ENCODE peak calls at places on chromosomes 5 and 9, in eight cellular contexts. Z is stimulated activated CD4-positive, alpha-beta T cell treated with anti-CD3 and anti-CD28 coated beads, Interleukin-15, amount 100 ng/mL, for 24 hours; N is stimulated activated CD8-positive, alpha-beta memory T cell treated with anti-CD3 and anti-CD28 coated beads, Interleukin-7, amount 100 ng/mL, for 24 hours; X is EL; W is HFF-Myc; H is adipocyte; G is islet precursor cell; Y is NCI-H1105 treated with DMSO at 0.1 percent for 48 hours. R is an unnamed sample.

GRCh38 chr9:131468031-131468430 is 34.7 kb upstream of the POMT1 start:
- DNase-seq in Z (no peak), N (no peak), X (no peak), W (no peak), H (no peak), G (no peak), Y (no peak), R (no peak)

GRCh38 chr5:110590187-110590586 is 136.3 kb downstream of the TMEM232 start:
- DNase-seq in Z (no peak), N (no peak), X (peak), W (peak), H (peak), G (no peak), Y (no peak), R (peak)

GRCh38 chr5:168179185-168179584 is 112.3 kb upstream of the WWC1 start:
- DNase-seq in Z (no peak), N (no peak), X (no peak), W (no peak), H (no peak), G (no peak), Y (no peak), R (no peak)

GRCh38 chr5:31365776-31366175 is 166.1 kb downstream of the DROSHA start:
- DNase-seq in Z (no peak), N (no peak), X (no peak), W (no peak), H (no peak), G (no peak), Y (no peak), R (no peak)

GRCh38 chr9:27933210-27934062 is 360.2 kb upstream of the C9orf72 start:
- DNase-seq in Z (no peak), N (no peak), X (no peak), W (no peak), H (no peak), G (no peak), Y (peak), R (no peak)

GRCh38 chr9:35696520-35697215 is 6.9 kb upstream of the TPM2 start:
- DNase-seq in Z (peak), N (no peak), X (peak), W (no peak), H (peak), G (peak), Y (peak), R (peak)

GRCh38 chr9:91433180-91433579 is 9.5 kb upstream of the NFIL3 start:
- DNase-seq in Z (no peak), N (no peak), X (peak), W (peak), H (peak), G (no peak), Y (no peak), R (peak)

GRCh38 chr9:108844856-108845255 is 10.9 kb downstream of the ACTL7B start:
- DNase-seq in Z (no peak), N (no peak), X (no peak), W (no peak), H (no peak), G (no peak), Y (peak), R (no peak)

GRCh38 chr9:18023332-18023731 is 444.5 kb downstream of the SH3GL2 start:
- DNase-seq in Z (no peak), N (no peak), X (peak), W (no peak), H (peak), G (no peak), Y (no peak), R (no peak)

GRCh38 chr5:77630246-77631165 is 8.0 kb downstream of the OTP start:
- DNase-seq in Z (peak), N (no peak), X (peak), W (no peak), H (peak), G (peak), Y (peak), R (peak)

GRCh38 chr5:178304761-178305645 is 72.4 kb upstream of the PHYKPL start:
- DNase-seq in Z (no peak), N (no peak), X (no peak), W (no peak), H (no peak), G (peak), Y (no peak), R (peak)

GRCh38 chr5:159833846-159834245 is 82.4 kb upstream of the ADRA1B start:
- DNase-seq in Z (no peak), N (no peak), X (no peak), W (no peak), H (no peak), G (no peak), Y (no peak), R (no peak)

GRCh38 chr5:4882186-4882585 is 257.9 kb upstream of the ADAMTS16 start:
- DNase-seq in Z (no peak), N (no peak), X (no peak), W (no peak), H (no peak), G (no peak), Y (no peak), R (no peak)

GRCh38 chr5:180328296-180329137 is 24.6 kb downstream of the GFPT2 start:
- DNase-seq in Z (peak), N (peak), X (peak), W (no peak), H (peak), G (peak), Y (peak), R (peak)

GRCh38 chr5:108418172-108418571 is 36.3 kb upstream of the FBXL17 start:
- DNase-seq in Z (no peak), N (no peak), X (no peak), W (no peak), H (no peak), G (no peak), Y (no peak), R (no peak)

GRCh38 chr9:92917176-92917800 is 30.0 kb upstream of the FGD3 start:
- DNase-seq in Z (no peak), N (no peak), X (no peak), W (no peak), H (no peak), G (no peak), Y (no peak), R (no peak)

GRCh38 chr5:37776826-37777225 is 63.0 kb downstream of the GDNF start:
- DNase-seq in Z (no peak), N (no peak), X (peak), W (no peak), H (peak), G (no peak), Y (no peak), R (peak)

GRCh38 chr9:21110708-21111576 is 30.7 kb downstream of the IFNW1 start:
- DNase-seq in Z (no peak), N (no peak), X (peak), W (peak), H (peak), G (no peak), Y (peak), R (peak)

GRCh38 chr5:156359452-156359851 is 32.5 kb downstream of the SGCD start:
- DNase-seq in Z (no peak), N (no peak), X (peak), W (peak), H (peak), G (no peak), Y (no peak), R (peak)

R was measured in AG08395.